ENCODE peak calls at places on chromosomes 5 and 9, in ten cellular contexts. J is ACHN, D is ureter, O is activated gamma-delta T cell treated with Interleukin-2 at 50 U/mL for 16 hours, X is midbrain, B is spleen, A is amniotic stem cell, W is A172, T is H54, U is heart left ventricle. I is an unnamed sample.

GRCh38 chr9:77743381-77743780 is 95.3 kb upstream of the GNA14 start:
- DNase-seq in J (no peak), D (no peak), O (no peak), X (no peak), B (no peak), A (no peak), W (no peak), T (no peak), U (no peak), I (peak; percentile 37)

GRCh38 chr5:114716955-114717354 is 355.1 kb downstream of the KCNN2 start:
- DNase-seq in J (no peak), D (no peak), O (no peak), X (no peak), B (no peak), A (no peak), W (no peak), T (no peak), U (no peak), I (no peak)

GRCh38 chr9:84811726-84812074 is 142.2 kb downstream of the NTRK2 start:
- DNase-seq in J (no peak), D (no peak), O (no peak), X (no peak), B (no peak), A (no peak), W (no peak), T (no peak), U (no peak), I (no peak)

GRCh38 chr9:88574993-88575392 is 40.0 kb downstream of the NXNL2 start:
- DNase-seq in J (no peak), D (no peak), O (no peak), X (no peak), B (no peak), A (no peak), W (peak; percentile 56), T (no peak), U (no peak), I (no peak)

GRCh38 chr9:32579706-32580331 is 6.9 kb upstream of the NDUFB6 start:
- DNase-seq in J (peak; percentile 51), D (peak; percentile 73), O (peak; percentile 81), X (peak; percentile 64), B (peak; percentile 88), A (peak; percentile 29), W (peak; percentile 35), T (no peak), U (peak; percentile 54), I (peak; percentile 2)

GRCh38 chr5:172913117-172913850 is 45.9 kb upstream of the RPL26L1 start:
- DNase-seq in J (no peak), D (no peak), O (no peak), X (no peak), B (no peak), A (no peak), W (no peak), T (no peak), U (no peak), I (no peak)

GRCh38 chr9:10562581-10563343 is 50.0 kb downstream of the PTPRD start:
- DNase-seq in J (no peak), D (no peak), O (no peak), X (no peak), B (no peak), A (no peak), W (peak; percentile 41), T (peak; percentile 3), U (no peak), I (no peak)

GRCh38 chr9:128575469-128575868 is 23.1 kb downstream of the SPTAN1 start:
- DNase-seq in J (no peak), D (no peak), O (no peak), X (peak; percentile 39), B (no peak), A (no peak), W (peak; percentile 29), T (no peak), U (no peak), I (no peak)

GRCh38 chr5:109016300-109016699 is 268.6 kb downstream of the FER start:
- DNase-seq in J (no peak), D (no peak), O (no peak), X (no peak), B (no peak), A (no peak), W (peak; percentile 23), T (no peak), U (no peak), I (no peak)

GRCh38 chr5:133397986-133398645 is 214.2 kb downstream of the FSTL4 start:
- DNase-seq in J (no peak), D (no peak), O (no peak), X (no peak), B (no peak), A (no peak), W (no peak), T (no peak), U (no peak), I (no peak)

GRCh38 chr9:6052520-6052919 is 37.1 kb upstream of the RANBP6 start:
- DNase-seq in J (no peak), D (no peak), O (no peak), X (no peak), B (no peak), A (no peak), W (no peak), T (no peak), U (no peak), I (no peak)

GRCh38 chr5:11050596-11051304 is 289.7 kb upstream of the DAP start:
- DNase-seq in J (no peak), D (no peak), O (no peak), X (peak; percentile 36), B (no peak), A (no peak), W (peak; percentile 4), T (no peak), U (no peak), I (no peak)

GRCh38 chr5:96726802-96727201 is 64.6 kb downstream of the CAST start:
- DNase-seq in J (no peak), D (no peak), O (no peak), X (no peak), B (no peak), A (no peak), W (no peak), T (no peak), U (no peak), I (no peak)

GRCh38 chr5:3155029-3155428 is 403.6 kb upstream of the IRX2 start:
- DNase-seq in J (no peak), D (no peak), O (no peak), X (no peak), B (no peak), A (no peak), W (no peak), T (no peak), U (no peak), I (no peak)

GRCh38 chr5:93716453-93716852 is 24.9 kb downstream of the POU5F2 start:
- DNase-seq in J (no peak), D (no peak), O (no peak), X (no peak), B (no peak), A (no peak), W (no peak), T (no peak), U (no peak), I (no peak)

GRCh38 chr9:106860731-106861584 is 2.0 kb upstream of the ZNF462 start:
- DNase-seq in J (peak; percentile 57), D (peak; percentile 49), O (no peak), X (peak; percentile 30), B (no peak), A (no peak), W (peak; percentile 47), T (peak; percentile 62), U (no peak), I (no peak)

GRCh38 chr5:65819905-65820240 is 97.9 kb downstream of the NLN start:
- DNase-seq in J (no peak), D (no peak), O (no peak), X (no peak), B (no peak), A (no peak), W (no peak), T (no peak), U (no peak), I (no peak)

I was measured in AG04450.